ENCODE peak calls at places on chromosome 10, in five cellular contexts. K is GM13977, F is MCF 10A, J is epithelial cell of proximal tubule, O is HFF-Myc. P is an unnamed sample.

GRCh38 chr10:72009430-72010081 is 45.4 kb downstream of the CHST3 start:
- DNase-seq in K (no peak), F (peak), J (no peak), O (peak), P (peak)

GRCh38 chr10:5530412-5530806 is 5.6 kb downstream of the CALML3 start:
- DNase-seq in K (no peak), F (no peak), J (no peak), O (no peak), P (no peak)

GRCh38 chr10:61944445-61945123 is 43.1 kb downstream of the ARID5B start:
- DNase-seq in K (no peak), F (no peak), J (no peak), O (no peak), P (no peak)

GRCh38 chr10:131426530-131426898 is 115.0 kb upstream of the TCERG1L start:
- DNase-seq in K (no peak), F (no peak), J (no peak), O (no peak), P (no peak)

GRCh38 chr10:12800302-12800701 is 201.2 kb downstream of the CCDC3 start:
- DNase-seq in K (no peak), F (no peak), J (no peak), O (no peak), P (no peak)

GRCh38 chr10:77601488-77601887 is 36.1 kb downstream of the KCNMA1 start:
- DNase-seq in K (no peak), F (no peak), J (no peak), O (no peak), P (no peak)

GRCh38 chr10:26439436-26440090 is 1.4 kb downstream of the APBB1IP start:
- DNase-seq in K (peak), F (no peak), J (no peak), O (no peak), P (no peak)

GRCh38 chr10:88540355-88540754 is 42.8 kb downstream of the RNLS start:
- DNase-seq in K (no peak), F (no peak), J (peak), O (no peak), P (no peak)

GRCh38 chr10:74967850-74968620 is 141.6 kb downstream of the KAT6B start:
- DNase-seq in K (no peak), F (peak), J (no peak), O (no peak), P (no peak)

GRCh38 chr10:81838950-81839349 is 36.0 kb upstream of the NRG3 start:
- DNase-seq in K (no peak), F (peak), J (no peak), O (no peak), P (no peak)

GRCh38 chr10:21195149-21195731 is 298.1 kb upstream of the NEBL start:
- DNase-seq in K (no peak), F (peak), J (peak), O (no peak), P (no peak)

GRCh38 chr10:79101560-79101971 is 32.8 kb downstream of the ZMIZ1 start:
- DNase-seq in K (no peak), F (no peak), J (no peak), O (no peak), P (no peak)

GRCh38 chr10:45997994-45998763 is 25.9 kb downstream of the TIMM23 start:
- DNase-seq in K (no peak), F (no peak), J (no peak), O (no peak), P (no peak)

GRCh38 chr10:36475746-36476145 is 649.7 kb upstream of the ANKRD30A start:
- DNase-seq in K (no peak), F (no peak), J (no peak), O (no peak), P (no peak)

GRCh38 chr10:17793823-17794759 is 15.1 kb upstream of the MRC1 start:
- DNase-seq in K (no peak), F (no peak), J (no peak), O (no peak), P (no peak)

GRCh38 chr10:26755443-26755903 is 58.0 kb downstream of the PDSS1 start:
- DNase-seq in K (peak), F (peak), J (peak), O (peak), P (no peak)

DNA sequence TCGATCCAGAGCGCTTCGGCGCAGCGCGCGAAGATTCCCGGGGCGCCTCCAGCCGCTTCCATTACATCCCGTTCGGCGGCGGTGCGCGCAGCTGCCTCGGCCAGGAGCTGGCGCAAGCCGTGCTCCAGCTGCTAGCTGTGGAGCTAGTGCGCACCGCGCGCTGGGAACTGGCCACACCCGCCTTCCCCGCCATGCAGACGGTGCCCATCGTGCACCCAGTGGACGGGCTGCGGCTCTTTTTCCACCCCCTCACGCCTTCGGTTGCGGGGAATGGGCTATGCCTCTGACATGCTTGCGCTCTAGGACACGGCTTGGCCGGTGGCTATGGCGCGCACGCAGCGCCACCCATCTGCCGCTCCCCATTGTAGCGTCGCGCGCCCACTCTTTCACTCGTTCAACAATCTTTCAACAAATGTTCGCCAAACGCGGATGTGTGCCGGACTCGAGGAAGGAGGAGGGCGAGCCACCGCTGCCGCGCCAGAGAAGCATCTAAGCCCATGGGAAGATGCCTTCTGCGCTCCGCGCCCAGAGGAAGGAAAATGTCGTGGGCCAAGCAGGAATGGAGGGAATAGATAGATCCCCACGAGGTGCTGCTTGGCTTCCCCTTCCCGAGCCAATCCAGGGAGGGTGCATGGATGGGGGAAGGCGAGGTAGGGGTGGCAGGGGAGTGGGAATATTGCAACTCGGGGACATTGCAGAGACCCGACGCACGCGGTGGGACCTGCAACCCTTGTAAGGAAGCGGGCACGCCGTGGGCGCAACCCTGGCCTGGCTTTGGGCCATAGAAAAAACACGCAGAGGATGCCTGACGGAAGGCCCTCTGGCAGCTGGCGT is 5.1 kb upstream of the CYP26A1 start:
- DNase-seq in K (peak), F (no peak), J (no peak), O (no peak), P (peak)
- TF ChIP-seq CTCF in K (peak), F (no peak), J (peak), O (no peak), P (peak)

GRCh38 chr10:48902096-48902495 is 37.5 kb downstream of the LRRC18 start:
- DNase-seq in K (no peak), F (no peak), J (no peak), O (no peak), P (no peak)
- TF ChIP-seq CTCF in K (no peak), F (no peak), J (no peak), O (no peak), P (no peak)

GRCh38 chr10:128627811-128628210 is 501.6 kb upstream of the MKI67 start:
- DNase-seq in K (no peak), F (no peak), J (no peak), O (no peak), P (no peak)

GRCh38 chr10:128625926-128626325 is 499.7 kb upstream of the MKI67 start:
- DNase-seq in K (no peak), F (peak), J (no peak), O (no peak), P (no peak)

GRCh38 chr10:128628252-128628651 is 502.0 kb upstream of the MKI67 start:
- DNase-seq in K (no peak), F (no peak), J (no peak), O (no peak), P (no peak)

GRCh38 chr10:128624656-128625530 is 498.7 kb upstream of the MKI67 start:
- DNase-seq in K (no peak), F (peak), J (no peak), O (no peak), P (no peak)

GRCh38 chr10:128626397-128627060 is 500.3 kb upstream of the MKI67 start:
- DNase-seq in K (no peak), F (peak), J (no peak), O (no peak), P (no peak)
- TF ChIP-seq CTCF in K (no peak), F (no peak), J (no peak), O (no peak), P (no peak)

GRCh38 chr10:69452676-69453415 is 1.6 kb downstream of the TSPAN15 start:
- DNase-seq in K (no peak), F (no peak), J (no peak), O (no peak), P (no peak)

GRCh38 chr10:69446650-69447151 is 4.6 kb upstream of the TSPAN15 start:
- DNase-seq in K (no peak), F (peak), J (peak), O (peak), P (peak)

GRCh38 chr10:69451784-69452251 is 553 bp downstream of the TSPAN15 start:
- DNase-seq in K (no peak), F (no peak), J (no peak), O (no peak), P (peak)

GRCh38 chr10:69451209-69451783 is at the start of gene TSPAN15:
- DNase-seq in K (peak), F (peak), J (no peak), O (no peak), P (peak)

GRCh38 chr10:69449841-69450240 is 1.4 kb upstream of the TSPAN15 start:
- DNase-seq in K (peak), F (peak), J (no peak), O (peak), P (no peak)
- TF ChIP-seq CTCF in K (peak), F (no peak), J (peak), O (peak), P (peak)

DNA sequence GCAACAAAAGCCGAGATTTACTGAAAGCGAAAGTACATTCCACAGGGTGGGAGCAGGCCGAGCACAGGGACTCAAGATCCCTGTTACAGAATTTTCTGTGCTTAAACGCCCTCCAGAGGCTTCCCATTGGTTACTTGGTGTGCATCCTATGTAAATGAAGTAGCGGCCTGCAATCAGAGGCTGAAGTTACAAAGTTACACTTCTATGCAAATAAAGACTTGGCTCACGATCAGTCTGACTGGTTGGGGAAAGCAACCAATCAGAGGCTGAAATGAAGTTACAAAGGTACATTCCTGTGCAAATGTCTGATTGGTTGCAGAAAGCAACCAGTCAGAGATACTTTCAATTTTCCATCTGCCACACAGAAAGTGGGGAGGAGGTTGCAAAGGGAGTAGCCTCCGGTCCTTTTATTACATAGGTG is 4.1 kb downstream of the ACBD7 start:
- DNase-seq in K (no peak), F (peak), J (peak), O (peak), P (peak)
- TF ChIP-seq CTCF in K (no peak), F (no peak), J (no peak), O (no peak), P (no peak)

GRCh38 chr10:113300628-113301027 is 252.2 kb upstream of the HABP2 start:
- DNase-seq in K (no peak), F (no peak), J (no peak), O (no peak), P (no peak)

GRCh38 chr10:113298616-113299015 is 254.2 kb upstream of the HABP2 start:
- DNase-seq in K (no peak), F (no peak), J (no peak), O (no peak), P (no peak)

GRCh38 chr10:113303747-113304146 is 249.1 kb upstream of the HABP2 start:
- DNase-seq in K (no peak), F (peak), J (no peak), O (no peak), P (no peak)

GRCh38 chr10:113302062-113302461 is 250.8 kb upstream of the HABP2 start:
- DNase-seq in K (no peak), F (no peak), J (no peak), O (no peak), P (no peak)

GRCh38 chr10:113301342-113301984 is 251.4 kb upstream of the HABP2 start:
- DNase-seq in K (no peak), F (peak), J (no peak), O (no peak), P (no peak)
- TF ChIP-seq CTCF in K (no peak), F (no peak), J (no peak), O (no peak), P (no peak)

DNA sequence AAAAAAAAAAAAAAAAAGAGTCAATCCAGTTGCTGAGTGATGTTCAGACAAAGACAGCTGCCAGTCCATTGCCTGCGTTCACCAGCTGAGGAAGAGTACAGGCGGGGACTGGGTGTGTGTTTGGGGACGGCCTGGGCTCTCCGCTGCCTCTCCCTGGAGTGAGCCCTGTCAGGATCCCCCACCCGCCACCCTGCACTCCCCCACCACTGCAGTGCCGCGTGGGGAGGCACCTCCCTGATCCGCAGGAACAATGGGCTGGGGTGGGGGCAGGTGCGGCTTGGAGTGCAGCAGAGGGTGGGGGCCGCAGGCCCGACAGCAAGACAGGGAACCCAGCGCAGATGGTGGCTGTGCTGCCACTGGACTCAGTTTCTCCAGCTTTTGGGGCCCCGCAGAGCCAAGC is 1.4 kb downstream of the HSPA12A start:
- DNase-seq in K (no peak), F (no peak), J (no peak), O (no peak), P (no peak)
- TF ChIP-seq CTCF in K (no peak), F (no peak), J (no peak), O (no peak), P (no peak)

GRCh38 chr10:90592903-90593302 is 264.9 kb downstream of the HTR7 start:
- DNase-seq in K (peak), F (peak), J (no peak), O (peak), P (no peak)
- TF ChIP-seq CTCF in K (peak), F (peak), J (peak), O (peak), P (peak)

GRCh38 chr10:124875596-124875995 is 66.3 kb upstream of the ZRANB1 start:
- DNase-seq in K (no peak), F (peak), J (no peak), O (peak), P (no peak)
- TF ChIP-seq CTCF in K (no peak), F (peak), J (peak), O (peak), P (peak)

P was measured in foreskin keratinocyte.